ENCODE peak calls at places on chromosomes 7 and 10, in four cellular contexts. One of them, this sample, is unnamed.

GRCh38 chr7:43308913-43309789 is 196.7 kb downstream of the HECW1 start:
- DNase-seq in NAMALWA: no peak
- DNase-seq in foreskin keratinocyte: no peak
- DNase-seq in activated naive CD4-positive, alpha-beta T cell treated with anti-CD3 and anti-CD28 coated beads for 36 hours: no peak
- DNase-seq in this sample: no peak

GRCh38 chr7:54722026-54722425 is 37.0 kb downstream of the SEC61G start:
- DNase-seq in activated naive CD4-positive, alpha-beta T cell treated with anti-CD3 and anti-CD28 coated beads for 36 hours: no peak
- DNase-seq in foreskin keratinocyte: no peak
- DNase-seq in NAMALWA: no peak
- DNase-seq in this sample: no peak

GRCh38 chr10:60396766-60397165 is 7.1 kb upstream of the ANK3 start:
- DNase-seq in foreskin keratinocyte: no peak
- DNase-seq in NAMALWA: no peak
- DNase-seq in activated naive CD4-positive, alpha-beta T cell treated with anti-CD3 and anti-CD28 coated beads for 36 hours: no peak
- DNase-seq in this sample: no peak

GRCh38 chr7:22378199-22378961 is 21.4 kb upstream of the RAPGEF5 start:
- DNase-seq in foreskin keratinocyte: no peak
- DNase-seq in NAMALWA: no peak
- DNase-seq in activated naive CD4-positive, alpha-beta T cell treated with anti-CD3 and anti-CD28 coated beads for 36 hours: no peak
- DNase-seq in this sample: no peak

GRCh38 chr10:78913219-78914059 is 155.3 kb upstream of the ZMIZ1 start:
- DNase-seq in foreskin keratinocyte: no peak
- DNase-seq in NAMALWA: no peak
- DNase-seq in activated naive CD4-positive, alpha-beta T cell treated with anti-CD3 and anti-CD28 coated beads for 36 hours: no peak
- DNase-seq in this sample: no peak

GRCh38 chr10:25498645-25499044 is 323.8 kb downstream of the GPR158 start:
- DNase-seq in NAMALWA: no peak
- DNase-seq in activated naive CD4-positive, alpha-beta T cell treated with anti-CD3 and anti-CD28 coated beads for 36 hours: no peak
- DNase-seq in foreskin keratinocyte: peak
- DNase-seq in this sample: no peak

GRCh38 chr10:13787015-13787421 is 200.3 kb downstream of the PRPF18 start:
- DNase-seq in foreskin keratinocyte: peak
- DNase-seq in activated naive CD4-positive, alpha-beta T cell treated with anti-CD3 and anti-CD28 coated beads for 36 hours: peak
- DNase-seq in NAMALWA: peak
- DNase-seq in this sample: peak

GRCh38 chr10:29119374-29119773 is 169.5 kb upstream of the LYZL1 start:
- DNase-seq in NAMALWA: peak
- DNase-seq in activated naive CD4-positive, alpha-beta T cell treated with anti-CD3 and anti-CD28 coated beads for 36 hours: peak
- DNase-seq in foreskin keratinocyte: no peak
- DNase-seq in this sample: no peak

GRCh38 chr7:54705436-54705835 is 53.6 kb downstream of the SEC61G start:
- DNase-seq in NAMALWA: no peak
- DNase-seq in foreskin keratinocyte: peak
- DNase-seq in activated naive CD4-positive, alpha-beta T cell treated with anti-CD3 and anti-CD28 coated beads for 36 hours: no peak
- DNase-seq in this sample: peak

GRCh38 chr7:27245798-27246691 is 3.4 kb downstream of the EVX1 start:
- DNase-seq in NAMALWA: no peak
- DNase-seq in foreskin keratinocyte: no peak
- DNase-seq in activated naive CD4-positive, alpha-beta T cell treated with anti-CD3 and anti-CD28 coated beads for 36 hours: no peak
- DNase-seq in this sample: no peak

GRCh38 chr10:132665946-132666732 is 119.8 kb downstream of the NKX6-2 start:
- DNase-seq in NAMALWA: no peak
- DNase-seq in foreskin keratinocyte: peak
- DNase-seq in activated naive CD4-positive, alpha-beta T cell treated with anti-CD3 and anti-CD28 coated beads for 36 hours: peak
- DNase-seq in this sample: peak

GRCh38 chr10:6239213-6239991 is 36.7 kb downstream of the PFKFB3 start:
- DNase-seq in NAMALWA: peak
- DNase-seq in activated naive CD4-positive, alpha-beta T cell treated with anti-CD3 and anti-CD28 coated beads for 36 hours: peak
- DNase-seq in foreskin keratinocyte: peak
- DNase-seq in this sample: peak

GRCh38 chr7:41504581-41504980 is 198.3 kb downstream of the INHBA start:
- DNase-seq in NAMALWA: no peak
- DNase-seq in activated naive CD4-positive, alpha-beta T cell treated with anti-CD3 and anti-CD28 coated beads for 36 hours: no peak
- DNase-seq in foreskin keratinocyte: no peak
- DNase-seq in this sample: no peak

GRCh38 chr7:158176561-158177173 is 411.0 kb downstream of the PTPRN2 start:
- DNase-seq in foreskin keratinocyte: no peak
- DNase-seq in NAMALWA: no peak
- DNase-seq in activated naive CD4-positive, alpha-beta T cell treated with anti-CD3 and anti-CD28 coated beads for 36 hours: no peak
- DNase-seq in this sample: no peak

GRCh38 chr10:100482181-100482833 is 19.5 kb downstream of the WNT8B start:
- DNase-seq in foreskin keratinocyte: peak
- DNase-seq in NAMALWA: peak
- DNase-seq in activated naive CD4-positive, alpha-beta T cell treated with anti-CD3 and anti-CD28 coated beads for 36 hours: peak
- DNase-seq in this sample: peak

GRCh38 chr7:151114151-151115090 is 28.1 kb downstream of the AGAP3 start:
- DNase-seq in activated naive CD4-positive, alpha-beta T cell treated with anti-CD3 and anti-CD28 coated beads for 36 hours: no peak
- DNase-seq in NAMALWA: no peak
- DNase-seq in foreskin keratinocyte: peak
- DNase-seq in this sample: no peak

GRCh38 chr7:139041378-139042053 is 5.7 kb upstream of the ZC3HAV1L start:
- DNase-seq in foreskin keratinocyte: no peak
- DNase-seq in NAMALWA: no peak
- DNase-seq in activated naive CD4-positive, alpha-beta T cell treated with anti-CD3 and anti-CD28 coated beads for 36 hours: no peak
- DNase-seq in this sample: no peak

GRCh38 chr7:156834462-156834861 is 58.5 kb downstream of the LMBR1 start:
- DNase-seq in NAMALWA: no peak
- DNase-seq in activated naive CD4-positive, alpha-beta T cell treated with anti-CD3 and anti-CD28 coated beads for 36 hours: no peak
- DNase-seq in foreskin keratinocyte: no peak
- DNase-seq in this sample: no peak

GRCh38 chr10:60405172-60405571 is 15.5 kb upstream of the ANK3 start:
- DNase-seq in NAMALWA: no peak
- DNase-seq in activated naive CD4-positive, alpha-beta T cell treated with anti-CD3 and anti-CD28 coated beads for 36 hours: no peak
- DNase-seq in foreskin keratinocyte: no peak
- DNase-seq in this sample: no peak

GRCh38 chr7:142909921-142910521 is 23.5 kb downstream of the TRPV5 start:
- DNase-seq in foreskin keratinocyte: no peak
- DNase-seq in NAMALWA: no peak
- DNase-seq in activated naive CD4-positive, alpha-beta T cell treated with anti-CD3 and anti-CD28 coated beads for 36 hours: no peak
- DNase-seq in this sample: peak

GRCh38 chr10:131195116-131195515 is 116.4 kb downstream of the TCERG1L start:
- DNase-seq in NAMALWA: no peak
- DNase-seq in activated naive CD4-positive, alpha-beta T cell treated with anti-CD3 and anti-CD28 coated beads for 36 hours: no peak
- DNase-seq in foreskin keratinocyte: no peak
- DNase-seq in this sample: no peak

GRCh38 chr10:113991091-113991860 is 52.4 kb upstream of the ADRB1 start:
- DNase-seq in activated naive CD4-positive, alpha-beta T cell treated with anti-CD3 and anti-CD28 coated beads for 36 hours: peak
- DNase-seq in foreskin keratinocyte: no peak
- DNase-seq in NAMALWA: no peak
- DNase-seq in this sample: no peak